ENCODE peak calls at places on chromosomes 13 and 19, in nine cellular contexts. U is tibial artery, O is adrenal gland, I is lower lobe of right lung, R is cardiac muscle cell, V is thyroid gland, Y is stomach, K is ovary, Q is A549. B is an unnamed sample. For H3K4me1, the result is how much of the 10 kb centered on the place peaks cover.

GRCh38 chr13:110647365-110647737 is 32.0 kb downstream of the NAXD start:
- DNase-seq in U (no peak), O (no peak), I (no peak), R (no peak), V (no peak), Y (no peak), K (no peak), Q (no peak), B (no peak)

GRCh38 chr13:44471686-44472085 is 98.1 kb downstream of the SERP2 start:
- DNase-seq in U (no peak), O (no peak), I (no peak), R (peak), V (no peak), Y (no peak), K (no peak), Q (peak), B (no peak)

GRCh38 chr19:57103573-57104277 is 16.1 kb upstream of the USP29 start:
- DNase-seq in U (peak), O (peak), I (no peak), R (peak), V (peak), Y (peak), K (peak), Q (peak), B (no peak)

GRCh38 chr19:49957262-49957915 is 3.6 kb downstream of the SIGLEC11 start:
- DNase-seq in U (no peak), O (peak), I (peak), R (no peak), V (peak), Y (no peak), K (no peak), Q (no peak), B (no peak)

GRCh38 chr19:45547965-45548609 is 36.5 kb downstream of the OPA3 start:
- DNase-seq in U (no peak), O (peak), I (no peak), R (peak), V (no peak), Y (no peak), K (no peak), Q (peak), B (peak)

GRCh38 chr19:18507021-18507726 is 14.7 kb downstream of the ELL start:
- DNase-seq in U (peak), O (peak), I (no peak), R (no peak), V (no peak), Y (peak), K (no peak), Q (no peak), B (no peak)

GRCh38 chr13:37662624-37663023 is 64.1 kb upstream of the POSTN start:
- DNase-seq in U (no peak), O (no peak), I (no peak), R (no peak), V (no peak), Y (no peak), K (no peak), Q (no peak), B (no peak)

GRCh38 chr13:66563076-66563475 is 667.1 kb downstream of the PCDH9 start:
- DNase-seq in U (no peak), O (no peak), I (no peak), R (no peak), V (no peak), Y (no peak), K (no peak), Q (no peak), B (no peak)

GRCh38 chr19:35557539-35558399 is 5.7 kb downstream of the ATP4A start:
- DNase-seq in U (no peak), O (peak), I (peak), R (peak), V (peak), Y (peak), K (peak), Q (peak), B (peak)

GRCh38 chr19:13260883-13261653 is 110.9 kb downstream of the IER2 start:
- DNase-seq in U (no peak), O (peak), I (no peak), R (peak), V (no peak), Y (peak), K (no peak), Q (peak), B (no peak)

GRCh38 chr19:12825259-12826131 is 8.9 kb downstream of the RTBDN start:
- DNase-seq in U (no peak), O (no peak), I (no peak), R (peak), V (peak), Y (peak), K (no peak), Q (no peak), B (no peak)

GRCh38 chr19:46492841-46493235 is 2.8 kb downstream of the PNMA8B start:
- DNase-seq in U (no peak), O (peak), I (no peak), R (no peak), V (no peak), Y (no peak), K (no peak), Q (no peak), B (no peak)

GRCh38 chr19:15506074-15506565 is 2.2 kb upstream of the CYP4F22 start:
- DNase-seq in U (no peak), O (no peak), I (no peak), R (no peak), V (no peak), Y (no peak), K (no peak), Q (no peak), B (no peak)

GRCh38 chr19:41265376-41266153 is 1.4 kb downstream of the HNRNPUL1 start:
- DNase-seq in U (no peak), O (peak), I (no peak), R (peak), V (peak), Y (peak), K (no peak), Q (peak), B (peak)

GRCh38 chr13:96285729-96286128 is 195.8 kb downstream of the HS6ST3 start:
- DNase-seq in U (no peak), O (no peak), I (no peak), R (no peak), V (no peak), Y (no peak), K (no peak), Q (no peak), B (no peak)

GRCh38 chr19:39679791-39680168 is 24.1 kb downstream of the LGALS16 start:
- DNase-seq in U (no peak), O (no peak), I (no peak), R (no peak), V (no peak), Y (no peak), K (no peak), Q (no peak), B (no peak)

GRCh38 chr19:42132030-42132628 is at the start of gene POU2F2:
- DNase-seq in U (peak), O (peak), I (peak), R (no peak), V (peak), Y (peak), K (no peak), Q (no peak), B (no peak)

GRCh38 chr19:19062454-19063182 is 1.2 kb upstream of the SLC25A42 start:
- DNase-seq in U (no peak), O (peak), I (no peak), R (no peak), V (peak), Y (no peak), K (no peak), Q (peak), B (no peak)

GRCh38 chr13:65921933-65922332 is 1308.2 kb downstream of the PCDH9 start:
- DNase-seq in U (no peak), O (no peak), I (no peak), R (peak), V (no peak), Y (no peak), K (no peak), Q (no peak), B (no peak)

GRCh38 chr19:56927791-56928207 is 87.3 kb upstream of the PEG3 start:
- DNase-seq in U (no peak), O (peak), I (no peak), R (no peak), V (no peak), Y (no peak), K (no peak), Q (no peak), B (no peak)

GRCh38 chr13:80871481-80871880 is 530.6 kb upstream of the SPRY2 start:
- DNase-seq in U (no peak), O (no peak), I (no peak), R (peak), V (no peak), Y (no peak), K (no peak), Q (no peak), B (no peak)

GRCh38 chr13:20473139-20473538 is 52.5 kb downstream of the CRYL1 start:
- DNase-seq in U (no peak), O (no peak), I (no peak), R (no peak), V (no peak), Y (no peak), K (no peak), Q (no peak), B (no peak)

GRCh38 chr13:20473888-20474287 is 51.8 kb downstream of the CRYL1 start:
- DNase-seq in U (no peak), O (no peak), I (no peak), R (no peak), V (no peak), Y (no peak), K (no peak), Q (no peak), B (no peak)

GRCh38 chr13:20477394-20477793 is 48.3 kb downstream of the CRYL1 start:
- DNase-seq in U (no peak), O (no peak), I (no peak), R (no peak), V (no peak), Y (no peak), K (no peak), Q (no peak), B (no peak)

GRCh38 chr13:20474515-20474914 is 51.1 kb downstream of the CRYL1 start:
- DNase-seq in U (no peak), O (no peak), I (no peak), R (no peak), V (no peak), Y (no peak), K (no peak), Q (no peak), B (no peak)

GRCh38 chr13:20475927-20476691 is 49.5 kb downstream of the CRYL1 start:
- DNase-seq in U (no peak), O (no peak), I (no peak), R (no peak), V (no peak), Y (peak), K (no peak), Q (no peak), B (no peak)
- H3K27ac ChIP-seq in U (no peak), O (no peak), I (no peak), R (no peak), V (no peak), Y (peak), K (no peak), Q (no peak), B (no peak)

GRCh38 chr13:99692854-99693253 is 191.6 kb downstream of the TM9SF2 start:
- DNase-seq in U (no peak), O (no peak), I (no peak), R (no peak), V (no peak), Y (no peak), K (no peak), Q (no peak), B (no peak)
- H3K4me1 ChIP-seq in U (under half), O (under half), I (under half), R (under half), V (under half), Y (under half), K (under half), Q (under half), B (under half)

GRCh38 chr19:20367811-20368294 is 197.7 kb downstream of the ZNF737 start:
- DNase-seq in U (no peak), O (no peak), I (no peak), R (no peak), V (peak), Y (peak), K (no peak), Q (no peak), B (no peak)
- H3K27ac ChIP-seq in U (no peak), O (no peak), I (no peak), R (peak), V (peak), Y (no peak), K (no peak), Q (no peak), B (no peak)

GRCh38 chr19:2354670-2355069 is 5.4 kb upstream of the TMPRSS9 start:
- DNase-seq in U (no peak), O (no peak), I (no peak), R (no peak), V (no peak), Y (no peak), K (no peak), Q (no peak), B (no peak)
- H3K4me1 ChIP-seq in U (under half), O (under half), I (under half), R (under half), V (under half), Y (under half), K (under half), Q (under half), B (under half)